ENCODE peak calls at places on chromosomes 2 and 18, in five cellular contexts. F, I, E, G and L are unnamed samples.

GRCh38 chr18:73824684-73825083 is 322.9 kb downstream of the FBXO15 start:
- DNase-seq in G (no peak), I (no peak), F (no peak), E (no peak), L (no peak)

GRCh38 chr2:72676341-72677025 is 149.3 kb downstream of the EXOC6B start:
- DNase-seq in F (no peak), E (no peak), G (no peak), I (no peak), L (no peak)

GRCh38 chr18:58998421-58999203 is 133.9 kb downstream of the ZNF532 start:
- DNase-seq in G (peak; percentile 53), E (peak; percentile 65), I (no peak), F (no peak), L (no peak)

GRCh38 chr18:79982736-79983135 is 5.6 kb downstream of the TXNL4A start:
- DNase-seq in I (no peak), E (peak; percentile 69), G (peak; percentile 86), F (no peak), L (peak; percentile 51)

GRCh38 chr2:75833386-75833785 is 122.7 kb upstream of the GCFC2 start:
- DNase-seq in F (no peak), I (no peak), G (no peak), E (no peak), L (no peak)

GRCh38 chr2:68151037-68151436 is 6.7 kb upstream of the PNO1 start:
- DNase-seq in G (no peak), I (no peak), E (no peak), F (no peak), L (no peak)

GRCh38 chr2:106546376-106546990 is 59.3 kb downstream of the CD8B2 start:
- DNase-seq in E (no peak), G (no peak), F (no peak), I (no peak), L (no peak)

GRCh38 chr2:23273786-23274185 is 111.2 kb upstream of the KLHL29 start:
- DNase-seq in E (no peak), F (no peak), G (no peak), I (no peak), L (no peak)

GRCh38 chr18:59208602-59209001 is 11.4 kb upstream of the GRP start:
- DNase-seq in G (no peak), F (no peak), I (no peak), E (no peak), L (no peak)

GRCh38 chr2:24909555-24910177 is 10.4 kb downstream of the ADCY3 start:
- DNase-seq in E (no peak), F (no peak), G (no peak), I (no peak), L (no peak)

GRCh38 chr18:22005191-22005824 is 164.1 kb upstream of the GATA6 start:
- DNase-seq in F (no peak), E (no peak), G (no peak), I (no peak), L (no peak)

GRCh38 chr2:143759455-143759854 is 630.2 kb downstream of the ARHGAP15 start:
- DNase-seq in G (no peak), I (no peak), F (no peak), E (no peak), L (no peak)

GRCh38 chr2:239339726-239340654 is 60.8 kb downstream of the HDAC4 start:
- DNase-seq in G (no peak), E (peak; percentile 83), F (no peak), I (no peak), L (no peak)

GRCh38 chr2:181458881-181459280 is 1.7 kb downstream of the ITGA4 start:
- DNase-seq in F (no peak), G (no peak), I (no peak), E (peak; percentile 32), L (no peak)

GRCh38 chr2:235672720-235673119 is 178.9 kb downstream of the AGAP1 start:
- DNase-seq in F (no peak), I (no peak), G (no peak), E (no peak), L (no peak)

GRCh38 chr2:145601306-145601925 is 1081.5 kb upstream of the ZEB2 start:
- DNase-seq in I (no peak), F (no peak), G (no peak), E (no peak), L (no peak)

GRCh38 chr2:70094978-70095832 is 7.9 kb downstream of the PCBP1 start:
- DNase-seq in I (no peak), F (peak; percentile 82), G (peak; percentile 99), E (peak; percentile 98), L (peak; percentile 81)

GRCh38 chr2:217826505-217826904 is 176.3 kb downstream of the TNS1 start:
- DNase-seq in G (no peak), F (no peak), I (no peak), E (no peak), L (no peak)

GRCh38 chr2:239381709-239382134 is 19.1 kb downstream of the HDAC4 start:
- DNase-seq in I (no peak), G (peak; percentile 68), F (peak; percentile 89), E (peak; percentile 31), L (no peak)